ENCODE peak calls at places on chromosomes 1 and 21, in four cellular contexts. W is K562, U is WTC11, O is HepG2. C is an unnamed sample.

GRCh38 chr1:94808682-94809081 is 11.5 kb upstream of the SLC44A3 start:
- DNase-seq in W (no peak), U (no peak), O (no peak), C (no peak)

GRCh38 chr1:205632374-205633169 is 761 bp upstream of the ELK4 start:
- DNase-seq in W (no peak), U (no peak), O (no peak), C (no peak)

GRCh38 chr1:115230281-115230680 is 107.8 kb downstream of the NGF start:
- DNase-seq in W (no peak), U (no peak), O (no peak), C (no peak)

GRCh38 chr1:225911207-225912130 is 12.6 kb downstream of the PYCR2 start:
- DNase-seq in W (peak; percentile 40), U (peak; percentile 84), O (peak; percentile 17), C (peak; percentile 0)

GRCh38 chr21:45072166-45072962 is 2.0 kb upstream of the ADARB1 start:
- DNase-seq in W (no peak), U (no peak), O (no peak), C (no peak)

GRCh38 chr1:212110617-212111016 is 75.1 kb downstream of the DTL start:
- DNase-seq in W (no peak), U (no peak), O (no peak), C (no peak)

GRCh38 chr1:80656011-80656627 is 1144.6 kb upstream of the ADGRL2 start:
- DNase-seq in W (no peak), U (peak; percentile 25), O (peak; percentile 41), C (peak; percentile 22)

GRCh38 chr21:37658994-37659458 is 257.2 kb downstream of the KCNJ6 start:
- DNase-seq in W (peak; percentile 41), U (no peak), O (no peak), C (no peak)

GRCh38 chr1:66335859-66336640 is 197.9 kb upstream of the SGIP1 start:
- DNase-seq in W (no peak), U (no peak), O (no peak), C (no peak)

GRCh38 chr1:54869173-54869851 is 17.7 kb downstream of the DHCR24 start:
- DNase-seq in W (no peak), U (no peak), O (peak; percentile 90), C (no peak)

GRCh38 chr21:26909972-26910371 is 56.9 kb downstream of the ADAMTS5 start:
- DNase-seq in W (no peak), U (peak; percentile 55), O (no peak), C (no peak)

GRCh38 chr1:10772711-10773110 is 23.7 kb downstream of the CASZ1 start:
- DNase-seq in W (no peak), U (no peak), O (no peak), C (no peak)

GRCh38 chr1:204366759-204367158 is 7.0 kb upstream of the PLEKHA6 start:
- DNase-seq in W (peak; percentile 47), U (peak; percentile 75), O (no peak), C (peak; percentile 46)

GRCh38 chr21:31161157-31161556 is 122.9 kb upstream of the KRTAP19-8 start:
- DNase-seq in W (no peak), U (no peak), O (no peak), C (peak; percentile 44)

GRCh38 chr1:58524353-58524945 is 22.1 kb downstream of the OMA1 start:
- DNase-seq in W (no peak), U (no peak), O (no peak), C (no peak)

GRCh38 chr1:118659646-118660045 is 328.5 kb downstream of the TBX15 start:
- DNase-seq in W (no peak), U (no peak), O (no peak), C (no peak)

GRCh38 chr21:34141373-34141772 is 68.0 kb downstream of the MRPS6 start:
- DNase-seq in W (no peak), U (no peak), O (no peak), C (no peak)

GRCh38 chr1:1433804-1434130 is 1.7 kb upstream of the VWA1 start:
- DNase-seq in W (no peak), U (no peak), O (no peak), C (peak; percentile 31)

GRCh38 chr1:212178830-212179370 is 106.3 kb upstream of the PPP2R5A start:
- DNase-seq in W (no peak), U (no peak), O (no peak), C (no peak)

GRCh38 chr1:176785046-176785445 is 322.1 kb downstream of the PAPPA2 start:
- DNase-seq in W (no peak), U (no peak), O (no peak), C (no peak)

GRCh38 chr1:92749024-92749634 is 35.8 kb downstream of the EVI5 start:
- DNase-seq in W (peak; percentile 51), U (peak; percentile 26), O (peak; percentile 62), C (peak; percentile 22)

GRCh38 chr1:241114699-241115233 is 242.2 kb downstream of the RGS7 start:
- DNase-seq in W (no peak), U (no peak), O (no peak), C (no peak)

GRCh38 chr1:156750191-156750931 is 1.1 kb downstream of the HDGF start:
- DNase-seq in W (peak; percentile 45), U (no peak), O (no peak), C (no peak)

GRCh38 chr1:234486858-234487830 is 8.2 kb upstream of the TARBP1 start:
- DNase-seq in W (no peak), U (no peak), O (peak; percentile 77), C (peak; percentile 34)

GRCh38 chr1:89800718-89801117 is 20.1 kb upstream of the LRRC8D start:
- DNase-seq in W (no peak), U (no peak), O (no peak), C (no peak)

GRCh38 chr1:154757149-154757548 is 112.9 kb downstream of the KCNN3 start:
- DNase-seq in W (no peak), U (no peak), O (no peak), C (no peak)
- TF ChIP-seq FOXJ3 in W (no peak), U (no peak), O (no peak), C (no peak)

GRCh38 chr1:6257541-6258069 is 3.3 kb downstream of the GPR153 start:
- DNase-seq in W (no peak), U (no peak), O (no peak), C (no peak)
- TF ChIP-seq FOXJ3 in W (no peak), U (no peak), O (no peak), C (no peak)

DNA sequence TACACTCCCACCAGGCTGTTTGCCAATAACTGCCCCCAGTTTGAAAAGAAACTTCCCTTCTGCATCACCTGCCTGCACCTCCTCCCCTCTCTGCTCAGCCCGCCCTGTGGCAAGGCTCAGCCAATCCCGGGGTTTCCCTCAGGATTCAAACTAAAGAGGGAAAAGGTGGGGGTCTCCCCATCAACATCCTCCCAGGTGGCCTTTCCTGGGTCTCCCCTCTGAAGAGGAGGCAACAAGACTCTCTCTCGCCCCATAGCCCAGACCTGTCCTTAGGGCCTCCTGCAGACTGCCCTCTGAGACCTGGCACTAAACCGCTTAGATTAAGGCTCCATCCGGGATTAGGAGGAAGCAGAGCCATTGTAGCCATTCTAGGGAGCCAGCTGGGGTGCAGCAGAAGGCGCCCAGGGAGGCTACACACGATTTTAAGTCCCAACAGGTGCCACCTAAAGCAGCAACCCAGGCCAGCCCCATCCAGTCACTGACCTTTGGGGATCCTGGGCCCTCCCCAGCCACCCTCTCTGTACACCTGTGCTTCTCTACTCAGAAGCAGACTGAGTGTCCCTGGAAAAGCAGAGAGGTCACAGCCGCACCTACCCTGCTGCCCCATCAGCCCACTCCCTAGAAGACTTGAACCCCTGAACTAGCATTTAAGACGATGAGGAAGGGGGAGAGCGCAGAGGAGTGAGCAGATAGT is 3.4 kb downstream of the IGSF9 start:
- DNase-seq in W (no peak), U (no peak), O (no peak), C (no peak)
- TF ChIP-seq FOXJ3 in W (no peak), U (no peak), O (no peak), C (no peak)

GRCh38 chr1:75672108-75672507 is 52.4 kb upstream of the ACADM start:
- DNase-seq in W (no peak), U (no peak), O (peak; percentile 41), C (no peak)

GRCh38 chr1:75673399-75673798 is 51.1 kb upstream of the ACADM start:
- DNase-seq in W (no peak), U (no peak), O (no peak), C (no peak)

GRCh38 chr1:75671708-75672107 is 52.8 kb upstream of the ACADM start:
- DNase-seq in W (no peak), U (no peak), O (no peak), C (no peak)

GRCh38 chr1:75673885-75674284 is 50.6 kb upstream of the ACADM start:
- DNase-seq in W (no peak), U (no peak), O (no peak), C (no peak)

GRCh38 chr1:75672528-75673393 is 51.7 kb upstream of the ACADM start:
- DNase-seq in W (peak; percentile 55), U (peak; percentile 23), O (peak; percentile 58), C (no peak)
- TF ChIP-seq FOXJ3 in W (no peak), U (no peak), O (no peak), C (no peak)

DNA sequence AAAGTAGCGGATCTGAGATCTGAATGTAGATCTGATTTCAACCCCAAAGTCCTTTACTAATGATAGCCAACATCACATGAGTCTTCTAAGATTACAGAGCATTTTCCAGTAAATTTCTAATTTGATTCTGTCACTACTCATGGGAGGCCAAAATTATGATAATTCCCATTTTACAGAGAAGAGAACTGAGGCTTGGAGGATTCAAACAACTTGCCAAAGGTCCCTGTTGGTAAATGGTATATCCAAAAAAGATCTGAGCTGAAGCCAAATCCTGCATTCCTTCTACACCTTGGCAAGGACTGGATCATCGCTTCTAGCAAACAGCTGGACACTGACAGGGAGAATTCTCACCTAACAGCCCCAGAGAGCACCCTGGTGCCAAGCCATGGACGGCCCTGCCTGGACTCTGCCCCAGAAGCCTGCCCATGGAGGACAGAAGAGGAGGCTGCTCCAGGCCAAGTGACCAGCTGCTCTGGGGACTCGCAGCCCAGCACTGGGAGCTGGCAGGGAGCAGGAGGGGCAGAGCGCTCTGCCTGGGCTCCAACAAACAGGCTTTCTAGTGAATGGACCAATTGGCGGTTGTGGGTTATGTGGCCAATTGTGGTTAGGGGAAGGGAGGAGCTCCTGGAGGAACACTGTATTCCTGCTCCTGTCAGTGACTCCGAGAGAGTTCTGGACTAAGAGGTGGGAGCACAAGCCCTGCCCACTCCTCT is 6.4 kb upstream of the CSF1 start:
- DNase-seq in W (no peak), U (no peak), O (peak; percentile 31), C (no peak)
- TF ChIP-seq FOXJ3 in W (no peak), U (no peak), O (no peak), C (no peak)

GRCh38 chr21:41958886-41959563 is 5.2 kb upstream of the C2CD2 start:
- DNase-seq in W (no peak), U (no peak), O (no peak), C (no peak)
- TF ChIP-seq FOXJ3 in W (no peak), U (no peak), O (no peak), C (no peak)

DNA sequence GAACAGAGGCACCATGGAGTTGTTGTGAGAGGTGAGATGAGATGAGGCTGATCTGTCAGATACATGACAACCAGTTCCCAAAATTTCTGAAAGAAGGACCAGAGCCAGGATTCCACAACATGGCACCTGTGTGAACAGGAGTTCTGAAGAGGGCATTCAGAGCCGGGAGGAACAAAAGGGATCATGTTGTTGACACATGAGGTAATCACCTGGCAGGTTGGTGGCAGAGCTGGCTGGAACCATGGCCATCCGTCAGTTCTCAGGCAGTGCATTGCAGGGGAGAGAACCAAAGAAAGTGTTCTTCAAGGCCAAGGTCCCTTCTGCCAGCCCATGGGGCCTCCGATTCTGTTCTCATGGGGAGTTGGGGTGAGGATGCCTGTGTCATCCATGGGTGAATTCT is 49.3 kb upstream of the CTPS1 start:
- DNase-seq in W (no peak), U (no peak), O (peak; percentile 45), C (no peak)
- TF ChIP-seq FOXJ3 in W (no peak), U (no peak), O (no peak), C (no peak)